ENCODE peak calls at places on chromosomes 11 and 22, in nine cellular contexts. B is ureter; W is AG10803; A is HTR-8/SVneo; U is NCI-H460; R is foreskin fibroblast; I is SK-N-DZ; J is stimulated activated CD8-positive, alpha-beta memory T cell treated with anti-CD3 and anti-CD28 coated beads, Interleukin-15, amount 100 ng/mL, for 48 hours; M is natural killer cell treated with Interleukin-12 subunit alpha and Interleukin-12 subunit beta and Interleukin-15 and Interleukin-18, amount 100 ng/mL, for 72 hours. K is an unnamed sample.

GRCh38 chr11:61477734-61478148 is 30.8 kb upstream of the LRRC10B start:
- DNase-seq in A (peak), M (no peak), I (peak), R (peak), J (peak), W (no peak), U (peak), B (no peak), K (peak)

GRCh38 chr22:33851240-33851639 is 69.0 kb downstream of the LARGE1 start:
- DNase-seq in B (no peak), U (no peak), W (peak), I (no peak), J (no peak), M (no peak), A (no peak), R (peak), K (no peak)

GRCh38 chr22:46083383-46084350 is 66.7 kb upstream of the PPARA start:
- DNase-seq in W (no peak), U (no peak), A (no peak), M (peak), R (no peak), B (no peak), J (no peak), I (no peak), K (peak)

GRCh38 chr11:30049214-30049613 is 32.4 kb upstream of the KCNA4 start:
- DNase-seq in R (no peak), W (no peak), U (no peak), M (no peak), A (no peak), B (no peak), J (no peak), I (no peak), K (no peak)

GRCh38 chr11:94103476-94103875 is 25.2 kb upstream of the PANX1 start:
- DNase-seq in B (no peak), I (no peak), R (no peak), J (no peak), M (no peak), U (no peak), A (no peak), W (no peak), K (no peak)

GRCh38 chr11:118497831-118498230 is 29.4 kb upstream of the TTC36 start:
- DNase-seq in J (no peak), A (peak), R (peak), W (peak), U (no peak), B (no peak), I (no peak), M (no peak), K (no peak)

GRCh38 chr11:129652828-129653227 is 162.8 kb upstream of the TMEM45B start:
- DNase-seq in U (no peak), R (peak), W (no peak), A (no peak), J (no peak), I (no peak), B (no peak), M (no peak), K (no peak)

GRCh38 chr22:43976861-43977795 is 21.9 kb downstream of the SAMM50 start:
- DNase-seq in W (no peak), J (no peak), A (no peak), R (no peak), I (no peak), U (no peak), M (no peak), B (no peak), K (no peak)

GRCh38 chr11:102293873-102294601 is 23.2 kb upstream of the BIRC3 start:
- DNase-seq in U (peak), W (peak), B (no peak), J (no peak), M (no peak), R (peak), A (peak), I (no peak), K (no peak)

GRCh38 chr11:75078233-75078632 is 18.4 kb downstream of the OR2AT4 start:
- DNase-seq in W (peak), J (no peak), R (peak), B (no peak), M (no peak), U (no peak), A (peak), I (no peak), K (no peak)

GRCh38 chr11:133956650-133957633 is at the start of gene IGSF9B:
- DNase-seq in A (peak), B (peak), M (peak), I (peak), J (peak), R (peak), W (peak), U (peak), K (peak)

GRCh38 chr11:126636911-126637799 is 281.7 kb downstream of the ST3GAL4 start:
- DNase-seq in A (peak), W (peak), I (no peak), M (no peak), B (no peak), R (peak), U (no peak), J (no peak), K (no peak)

GRCh38 chr11:18650859-18651557 is 16.9 kb upstream of the SPTY2D1 start:
- DNase-seq in A (no peak), U (peak), I (peak), B (no peak), J (peak), R (peak), W (peak), M (no peak), K (no peak)

GRCh38 chr11:13327421-13327820 is 49.8 kb downstream of the BMAL1 start:
- DNase-seq in M (no peak), R (no peak), U (no peak), I (no peak), B (no peak), J (no peak), W (no peak), A (no peak), K (no peak)

GRCh38 chr11:120556841-120557240 is 45.3 kb downstream of the GRIK4 start:
- DNase-seq in A (no peak), U (no peak), I (no peak), J (no peak), W (no peak), M (no peak), B (no peak), R (no peak), K (no peak)

GRCh38 chr11:80727315-80727714 is 1286.5 kb upstream of the TENM4 start:
- DNase-seq in R (no peak), A (no peak), I (peak), U (peak), W (no peak), J (no peak), B (no peak), M (no peak), K (no peak)

GRCh38 chr11:128467610-128468041 is 119.7 kb downstream of the ETS1 start:
- DNase-seq in U (no peak), I (no peak), J (no peak), A (peak), W (peak), R (peak), B (no peak), M (no peak), K (peak)

GRCh38 chr11:58914821-58915543 is 24.3 kb upstream of the GLYATL1 start:
- DNase-seq in A (no peak), B (no peak), W (no peak), M (no peak), I (no peak), R (peak), U (no peak), J (no peak), K (no peak)

GRCh38 chr11:72454791-72455190 is 20.5 kb upstream of the CLPB start:
- DNase-seq in M (no peak), W (no peak), A (no peak), J (no peak), R (no peak), B (no peak), U (no peak), I (no peak), K (no peak)

GRCh38 chr11:69369945-69370344 is 76.0 kb downstream of the MYEOV start:
- DNase-seq in R (no peak), A (no peak), U (no peak), M (no peak), I (no peak), B (peak), W (no peak), J (no peak), K (no peak)

GRCh38 chr11:65639623-65640482 is 2.0 kb downstream of the SIPA1 start:
- DNase-seq in U (no peak), B (no peak), W (no peak), M (peak), A (no peak), R (no peak), I (no peak), J (peak), K (peak)

GRCh38 chr11:105078283-105078682 is 33.1 kb upstream of the CARD16 start:
- DNase-seq in M (no peak), J (no peak), R (no peak), U (no peak), B (no peak), W (no peak), A (no peak), I (no peak), K (no peak)

GRCh38 chr11:6251120-6251733 is 8.4 kb upstream of the CCKBR start:
- DNase-seq in W (peak), I (peak), B (no peak), U (peak), R (peak), A (peak), J (no peak), M (no peak), K (peak)

GRCh38 chr11:72244317-72245231 is 598 bp upstream of the PHOX2A start:
- DNase-seq in B (no peak), M (no peak), J (no peak), U (no peak), W (no peak), R (no peak), A (no peak), I (peak), K (no peak)

GRCh38 chr11:27770576-27770975 is 70.3 kb upstream of the BDNF start:
- DNase-seq in J (no peak), M (no peak), I (no peak), A (peak), U (no peak), W (no peak), B (no peak), R (no peak), K (no peak)

GRCh38 chr11:34358666-34359547 is 1.1 kb upstream of the ABTB2 start:
- DNase-seq in M (peak), U (peak), W (peak), I (peak), J (no peak), R (peak), B (peak), A (no peak), K (peak)

GRCh38 chr11:10042699-10043098 is 251.3 kb downstream of the SBF2 start:
- DNase-seq in B (no peak), J (no peak), M (no peak), A (no peak), U (no peak), I (no peak), R (peak), W (peak), K (no peak)

GRCh38 chr11:10293423-10294288 is at the start of gene SBF2:
- DNase-seq in U (peak), B (peak), R (peak), J (peak), M (peak), I (peak), A (no peak), W (peak), K (peak)

GRCh38 chr11:89463381-89463780 is 27.8 kb downstream of the NOX4 start:
- DNase-seq in M (no peak), B (no peak), A (no peak), J (no peak), W (no peak), R (no peak), I (no peak), U (no peak), K (no peak)

GRCh38 chr22:37674951-37675929 is at the start of gene LGALS1:
- DNase-seq in B (peak), J (peak), M (peak), U (peak), W (peak), A (peak), I (peak), R (peak), K (peak)

K was measured in Right ventricle myocardium superior.